ENCODE peak calls at places on chromosomes 16 and 17, in four cellular contexts. M is fibroblast of the aortic adventitia, R is left ventricle myocardium inferior, I is astrocyte. J is an unnamed sample.

GRCh38 chr16:14672403-14672971 is 21.6 kb downstream of the PLA2G10 start:
- DNase-seq in M (peak), I (no peak), R (no peak), J (no peak)

GRCh38 chr16:59540621-59541020 is 806.5 kb upstream of the GOT2 start:
- DNase-seq in I (peak), R (no peak), M (no peak), J (peak)

GRCh38 chr17:48787850-48788249 is 29.2 kb downstream of the TTLL6 start:
- DNase-seq in R (no peak), M (no peak), I (no peak), J (no peak)

GRCh38 chr17:28334666-28335200 is 539 bp downstream of the IFT20 start:
- DNase-seq in R (no peak), I (no peak), M (no peak), J (peak)

GRCh38 chr16:57562066-57562465 is 19.6 kb downstream of the ADGRG5 start:
- DNase-seq in R (no peak), I (no peak), M (no peak), J (no peak)

GRCh38 chr16:86994651-86995171 is 322.5 kb downstream of the C16orf95 start:
- DNase-seq in R (peak), I (peak), M (peak), J (peak)

GRCh38 chr16:86637744-86638143 is 59.4 kb downstream of the FOXL1 start:
- DNase-seq in R (no peak), I (no peak), M (no peak), J (no peak)

GRCh38 chr16:71520550-71520949 is 5.7 kb upstream of the CHST4 start:
- DNase-seq in M (no peak), I (no peak), R (no peak), J (no peak)

GRCh38 chr16:6957676-6958075 is 375.0 kb upstream of the RBFOX1 start:
- DNase-seq in M (no peak), R (no peak), I (no peak), J (no peak)

GRCh38 chr16:79980650-79981521 is 380.3 kb upstream of the MAF start:
- DNase-seq in M (no peak), R (no peak), I (peak), J (no peak)

GRCh38 chr17:73566905-73567782 is 77.1 kb downstream of the SDK2 start:
- DNase-seq in I (no peak), R (no peak), M (no peak), J (no peak)

GRCh38 chr16:53087101-53087500 is 32.3 kb downstream of the CHD9 start:
- DNase-seq in M (peak), R (no peak), I (peak), J (peak)

GRCh38 chr17:72502111-72502939 is 381.5 kb downstream of the SOX9 start:
- DNase-seq in I (peak), M (peak), R (no peak), J (peak)

GRCh38 chr17:8448310-8448709 is 12.6 kb downstream of the NDEL1 start:
- DNase-seq in I (no peak), M (no peak), R (no peak), J (no peak)

GRCh38 chr16:65510850-65511249 is 389.0 kb upstream of the CDH11 start:
- DNase-seq in I (peak), R (no peak), M (no peak), J (no peak)

GRCh38 chr17:18261146-18261515 is 669 bp downstream of the MIEF2 start:
- DNase-seq in M (peak), R (peak), I (peak), J (peak)

GRCh38 chr16:66265556-66266133 is 100.8 kb upstream of the CDH5 start:
- DNase-seq in R (no peak), I (no peak), M (no peak), J (no peak)

GRCh38 chr16:3259097-3259496 is 2.7 kb upstream of the MEFV start:
- DNase-seq in R (no peak), M (no peak), I (no peak), J (peak)

GRCh38 chr16:59527206-59527997 is 793.3 kb upstream of the GOT2 start:
- DNase-seq in R (no peak), I (peak), M (no peak), J (no peak)

GRCh38 chr17:17146791-17147406 is 59.2 kb downstream of the PLD6 start:
- DNase-seq in R (no peak), M (no peak), I (peak), J (peak)

GRCh38 chr16:31248344-31248743 is 11.4 kb upstream of the ITGAM start:
- DNase-seq in M (no peak), I (no peak), R (no peak), J (no peak)

GRCh38 chr17:79393358-79394038 is 217.4 kb downstream of the RBFOX3 start:
- DNase-seq in M (peak), I (peak), R (peak), J (peak)
- TF ChIP-seq CTCF in M (peak), I (peak), R (peak), J (peak)

DNA sequence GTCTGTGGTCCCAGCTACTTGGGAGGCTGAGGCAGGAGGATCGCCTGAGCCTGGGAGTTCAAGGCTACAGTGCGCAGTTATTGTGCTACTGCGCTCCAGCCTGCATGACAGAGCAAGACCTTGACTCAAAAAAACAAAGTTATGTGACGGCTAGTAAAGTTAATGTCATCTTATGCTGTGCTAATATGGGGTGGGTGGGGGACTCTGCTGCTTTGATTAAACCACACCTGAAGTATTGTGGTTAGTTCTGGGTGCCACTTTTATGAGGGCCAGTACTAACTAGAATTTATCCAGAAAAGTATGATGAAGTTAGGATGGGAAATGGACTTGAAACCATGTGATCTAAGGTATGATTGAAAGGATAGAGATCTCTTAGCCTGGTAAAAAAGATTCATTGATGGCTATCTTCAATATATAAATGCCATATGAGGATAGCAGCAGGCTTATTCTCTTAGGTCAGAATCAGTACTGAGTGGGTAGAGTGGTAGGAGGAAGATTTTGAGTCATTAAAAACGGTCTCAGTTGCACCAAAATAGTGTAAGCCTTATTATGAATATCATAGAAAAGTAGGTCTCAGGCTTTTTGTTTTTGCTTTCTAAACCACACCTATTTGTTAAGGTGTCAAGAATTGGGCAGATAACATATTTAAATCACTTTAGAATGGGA is 5.6 kb downstream of the WSB1 start:
- DNase-seq in R (no peak), M (no peak), I (no peak), J (no peak)
- H3K4me3 ChIP-seq in R (no peak), M (peak), I (no peak), J (no peak)

GRCh38 chr16:49782405-49782804 is 73.5 kb downstream of the ZNF423 start:
- DNase-seq in M (no peak), R (no peak), I (no peak), J (no peak)

GRCh38 chr16:49788505-49788904 is 67.4 kb downstream of the ZNF423 start:
- DNase-seq in I (no peak), M (peak), R (peak), J (no peak)

GRCh38 chr16:49786926-49787557 is 68.9 kb downstream of the ZNF423 start:
- DNase-seq in M (no peak), R (no peak), I (no peak), J (no peak)

GRCh38 chr16:49788936-49789335 is 67.0 kb downstream of the ZNF423 start:
- DNase-seq in M (peak), R (no peak), I (peak), J (peak)

DNA sequence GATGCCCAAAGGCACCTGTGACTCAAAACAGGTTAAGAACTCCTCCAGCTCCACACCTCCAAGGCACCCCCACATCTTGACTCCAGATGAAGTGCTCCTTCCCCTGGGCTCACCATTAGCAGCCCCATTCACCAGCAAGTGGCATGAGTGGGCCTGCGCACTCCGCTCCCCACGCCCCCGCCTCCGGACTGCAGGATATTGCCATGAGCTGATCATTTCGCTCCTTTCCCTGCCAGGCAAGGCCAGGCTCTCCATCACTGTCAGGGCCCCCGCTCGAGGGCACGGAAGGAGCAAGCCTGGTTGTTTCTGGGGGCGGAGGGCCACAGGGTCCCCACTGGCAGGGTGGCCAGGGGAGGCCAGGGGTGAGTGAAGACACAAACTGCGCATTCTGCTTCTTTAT is 69.9 kb downstream of the ZNF423 start:
- DNase-seq in R (no peak), I (no peak), M (no peak), J (no peak)
- TF ChIP-seq CTCF in R (no peak), I (no peak), M (no peak), J (no peak)

GRCh38 chr17:61414936-61415251 is 15.3 kb downstream of the TBX2 start:
- DNase-seq in M (no peak), R (no peak), I (no peak), J (no peak)

GRCh38 chr17:61412860-61413653 is 13.4 kb downstream of the TBX2 start:
- DNase-seq in M (no peak), I (no peak), R (no peak), J (no peak)

GRCh38 chr17:61411944-61412859 is 12.6 kb downstream of the TBX2 start:
- DNase-seq in R (peak), I (peak), M (peak), J (peak)

GRCh38 chr17:61414141-61414935 is 14.7 kb downstream of the TBX2 start:
- DNase-seq in R (no peak), M (no peak), I (no peak), J (no peak)

DNA sequence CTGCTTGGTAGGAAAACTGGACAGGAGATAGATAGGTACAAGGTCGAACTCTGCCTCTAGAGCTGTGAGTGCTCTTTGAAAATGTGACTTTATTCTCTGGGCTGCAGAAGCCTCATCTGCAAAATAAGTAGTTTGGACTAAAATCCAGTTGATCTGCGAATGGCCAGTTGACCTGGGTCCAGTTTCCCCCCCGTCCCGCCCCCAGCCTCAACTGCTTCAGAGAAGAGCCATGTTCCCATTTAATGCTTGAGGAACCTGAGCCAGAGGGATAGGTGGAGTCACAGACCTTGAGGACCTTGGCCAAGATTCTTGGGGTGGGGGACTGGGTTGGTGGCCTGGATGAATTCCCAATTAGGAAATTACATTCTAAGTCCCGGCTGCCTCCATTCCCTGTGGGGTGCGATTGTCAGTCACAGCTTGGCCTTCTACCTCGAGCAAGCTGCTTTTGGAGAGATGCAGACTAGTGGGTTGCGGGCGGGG is 14.1 kb downstream of the TBX2 start:
- DNase-seq in I (no peak), R (no peak), M (no peak), J (no peak)
- H3K4me3 ChIP-seq in I (no peak), R (peak), M (peak), J (peak)

GRCh38 chr16:89132194-89133005 is 38.7 kb downstream of the ACSF3 start:
- DNase-seq in M (no peak), R (peak), I (no peak), J (no peak)
- TF ChIP-seq CTCF in M (no peak), R (no peak), I (no peak), J (no peak)

GRCh38 chr17:76740329-76741118 is 2.6 kb downstream of the MFSD11 start:
- DNase-seq in M (peak), I (no peak), R (no peak), J (peak)
- H3K4me3 ChIP-seq in M (peak), I (no peak), R (peak), J (no peak)

GRCh38 chr17:15457723-15458094 is 9.7 kb downstream of the CDRT4 start:
- DNase-seq in M (no peak), R (peak), I (no peak), J (no peak)

GRCh38 chr17:15454328-15454727 is 13.1 kb downstream of the CDRT4 start:
- DNase-seq in R (no peak), I (no peak), M (no peak), J (no peak)

GRCh38 chr17:15453782-15454181 is 13.6 kb downstream of the CDRT4 start:
- DNase-seq in M (no peak), R (no peak), I (no peak), J (no peak)

GRCh38 chr17:15456486-15456885 is 10.9 kb downstream of the CDRT4 start:
- DNase-seq in R (peak), I (no peak), M (peak), J (peak)

DNA sequence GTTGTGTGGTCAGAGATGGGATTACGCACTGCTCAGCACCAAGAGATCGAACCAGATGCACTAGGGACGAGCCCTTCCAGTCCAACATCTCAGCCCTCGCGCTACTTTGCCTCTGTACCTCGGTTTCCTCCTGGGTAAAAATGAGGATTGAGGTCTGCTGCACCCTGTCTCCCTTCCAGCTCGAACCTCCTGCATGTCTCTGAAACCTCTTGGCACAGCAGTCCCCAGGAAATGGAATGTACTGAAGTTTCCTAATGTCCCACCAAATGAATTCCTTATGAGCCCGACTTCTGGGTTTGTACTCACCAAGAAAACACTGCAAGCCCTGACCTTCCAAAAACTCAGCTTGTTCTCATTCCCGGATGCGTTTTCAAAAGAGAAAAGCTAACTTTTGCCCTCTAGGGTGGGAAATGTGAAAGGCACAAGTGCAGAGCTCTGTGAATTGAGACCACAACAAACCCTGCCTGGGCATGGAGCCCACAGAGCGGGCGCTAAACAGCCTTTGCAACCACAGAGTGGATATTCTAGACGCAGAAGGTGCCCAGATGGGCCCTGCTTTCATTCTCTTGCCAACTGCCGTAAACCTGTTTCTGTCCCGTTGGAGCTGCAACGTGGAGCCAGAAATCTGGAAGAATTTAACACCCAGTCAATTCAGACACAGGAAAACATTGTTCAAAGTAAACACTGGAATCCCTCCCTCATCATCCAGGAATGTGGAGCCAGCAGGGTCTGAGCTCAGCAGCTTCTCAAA is 10.3 kb downstream of the CDRT4 start:
- DNase-seq in M (peak), R (peak), I (peak), J (peak)
- TF ChIP-seq CTCF in M (peak), R (peak), I (peak), J (peak)

GRCh38 chr16:75494696-75495601 is at the start of gene CHST6:
- DNase-seq in I (peak), R (peak), M (no peak), J (peak)
- H3K4me3 ChIP-seq in I (peak), R (peak), M (peak), J (peak)

DNA sequence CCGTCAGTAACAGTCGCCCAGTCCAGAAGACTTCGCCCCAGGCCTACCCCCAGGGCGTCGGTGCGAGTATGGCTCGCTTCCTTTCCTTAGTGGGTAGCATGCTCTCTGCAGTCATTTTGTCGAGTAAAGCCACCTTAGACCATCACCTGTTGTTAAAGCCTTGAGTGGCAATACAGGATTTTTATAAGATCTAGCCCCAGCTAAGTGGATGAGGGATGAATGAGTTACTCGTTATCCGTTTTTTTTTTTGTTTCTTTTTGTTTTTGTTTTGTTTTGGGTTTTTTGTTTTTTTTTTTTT is 322 bp upstream of the KLHL11 start:
- DNase-seq in R (no peak), M (no peak), I (no peak), J (no peak)
- TF ChIP-seq CTCF in R (peak), M (no peak), I (no peak), J (no peak)

GRCh38 chr17:31320231-31320630 is 1.2 kb downstream of the EVI2A start:
- DNase-seq in R (no peak), I (no peak), M (peak), J (no peak)
- H3K4me3 ChIP-seq in R (peak), I (no peak), M (peak), J (peak)

J was measured in fibroblast of mammary gland.